ENCODE peak calls at places on chromosomes 7 and 10, in ten cellular contexts. Y, C, M, R, N, H, A, L, I and U are unnamed samples.
A peak's percentile ranks its signal among the peaks of the same experiment; 100 is the strongest.

GRCh38 chr7:41436139-41436538 is 266.8 kb downstream of the INHBA start:
- DNase-seq in Y (no peak), C (no peak), M (no peak), R (no peak), N (no peak), H (no peak), A (no peak), L (no peak), I (no peak), U (no peak)

GRCh38 chr7:120966961-120967360 is 16.4 kb downstream of the ING3 start:
- DNase-seq in Y (no peak), C (no peak), M (no peak), R (no peak), N (no peak), H (no peak), A (no peak), L (no peak), I (no peak), U (no peak)

GRCh38 chr7:7650682-7651206 is 10.2 kb downstream of the UMAD1 start:
- DNase-seq in Y (no peak), C (no peak), M (no peak), R (no peak), N (no peak), H (no peak), A (no peak), L (no peak), I (no peak), U (no peak)

GRCh38 chr7:155710530-155710929 is 66.1 kb downstream of the RBM33 start:
- DNase-seq in Y (no peak), C (no peak), M (no peak), R (no peak), N (no peak), H (no peak), A (no peak), L (no peak), I (no peak), U (no peak)

GRCh38 chr7:18378989-18379605 is 116.5 kb upstream of the HDAC9 start:
- DNase-seq in Y (no peak), C (no peak), M (no peak), R (no peak), N (no peak), H (no peak), A (no peak), L (no peak), I (no peak), U (no peak)

GRCh38 chr7:123624527-123625183 is 23.0 kb downstream of the ASB15 start:
- DNase-seq in Y (peak; percentile 66), C (peak; percentile 48), M (no peak), R (no peak), N (peak; percentile 67), H (peak; percentile 86), A (no peak), L (no peak), I (no peak), U (peak; percentile 22)

GRCh38 chr7:36181668-36182067 is 28.6 kb downstream of the EEPD1 start:
- DNase-seq in Y (no peak), C (no peak), M (no peak), R (no peak), N (no peak), H (no peak), A (no peak), L (no peak), I (no peak), U (no peak)

GRCh38 chr7:36762394-36762793 is 38.1 kb upstream of the AOAH start:
- DNase-seq in Y (peak; percentile 28), C (no peak), M (no peak), R (no peak), N (no peak), H (no peak), A (no peak), L (no peak), I (no peak), U (no peak)

GRCh38 chr10:34637419-34637911 is 177.6 kb downstream of the PARD3 start:
- DNase-seq in Y (peak; percentile 73), C (peak; percentile 37), M (peak; percentile 78), R (peak; percentile 37), N (peak; percentile 78), H (peak; percentile 89), A (no peak), L (peak; percentile 27), I (peak; percentile 28), U (peak; percentile 46)

GRCh38 chr10:127906548-127907377 is at the start of gene PTPRE:
- DNase-seq in Y (peak; percentile 96), C (peak; percentile 61), M (peak; percentile 79), R (no peak), N (peak; percentile 92), H (peak; percentile 76), A (peak; percentile 91), L (no peak), I (peak; percentile 84), U (peak; percentile 92)